ENCODE peak calls at places on chromosomes 11 and 22, in nine cellular contexts. S is left ventricle myocardium inferior; E is HT1080; B is ecto neural progenitor cell; J is stimulated activated CD8-positive, alpha-beta memory T cell treated with anti-CD3 and anti-CD28 coated beads, Interleukin-2, amount 100 ng/mL, for 48 hours; R is GM23338; M is activated T-cell treated with anti-CD3 and anti-CD28 coated beads for 1 hour; I is LoVo; C is HFF-Myc. N is an unnamed sample.

GRCh38 chr11:14617241-14618027 is 26.2 kb upstream of the PDE3B start:
- DNase-seq in E (no peak), C (no peak), R (no peak), J (no peak), M (no peak), B (no peak), I (no peak), S (no peak), N (peak)

GRCh38 chr22:20173246-20173645 is 22.4 kb upstream of the CCDC188 start:
- DNase-seq in E (no peak), B (no peak), C (no peak), R (peak), I (no peak), M (no peak), S (no peak), J (no peak), N (no peak)

GRCh38 chr22:35313311-35314121 is 13.8 kb downstream of the TOM1 start:
- DNase-seq in M (no peak), I (peak), R (no peak), E (peak), B (no peak), C (no peak), S (peak), J (no peak), N (peak)

GRCh38 chr11:122178795-122179194 is 62.8 kb upstream of the BLID start:
- DNase-seq in S (no peak), R (no peak), C (no peak), J (no peak), B (no peak), M (no peak), I (no peak), E (peak), N (no peak)

GRCh38 chr11:70769521-70769920 is 371.2 kb downstream of the CTTN start:
- DNase-seq in R (no peak), I (no peak), J (no peak), E (no peak), S (no peak), B (no peak), C (no peak), M (no peak), N (no peak)

GRCh38 chr22:40022536-40023225 is 27.9 kb downstream of the FAM83F start:
- DNase-seq in J (no peak), M (no peak), B (no peak), R (no peak), S (no peak), I (no peak), E (peak), C (no peak), N (peak)

GRCh38 chr11:114131366-114131963 is 72.0 kb downstream of the ZBTB16 start:
- DNase-seq in J (no peak), I (no peak), M (no peak), R (no peak), S (no peak), B (no peak), C (no peak), E (no peak), N (no peak)

GRCh38 chr11:32774081-32774480 is 20.4 kb downstream of the CCDC73 start:
- DNase-seq in C (no peak), R (no peak), M (no peak), B (no peak), S (no peak), I (no peak), J (no peak), E (no peak), N (no peak)

GRCh38 chr11:68150029-68150428 is 28.8 kb upstream of the CHKA start:
- DNase-seq in B (no peak), J (no peak), M (no peak), C (no peak), I (peak), E (peak), R (peak), S (no peak), N (peak)

GRCh38 chr22:36162127-36163034 is 1.8 kb upstream of the APOL3 start:
- DNase-seq in M (no peak), B (peak), C (no peak), S (no peak), R (no peak), E (no peak), I (no peak), J (no peak), N (no peak)

GRCh38 chr11:116267146-116267545 is 505.6 kb downstream of the BUD13 start:
- DNase-seq in S (no peak), I (no peak), R (no peak), B (no peak), C (no peak), E (no peak), M (no peak), J (no peak), N (no peak)

GRCh38 chr11:64234840-64235379 is 526 bp downstream of the VEGFB start:
- DNase-seq in B (no peak), I (peak), M (peak), C (no peak), S (peak), E (no peak), R (peak), J (no peak), N (no peak)

GRCh38 chr11:74462631-74463030 is 4.7 kb downstream of the KCNE3 start:
- DNase-seq in S (no peak), E (no peak), J (no peak), C (no peak), I (no peak), R (no peak), B (peak), M (no peak), N (no peak)

GRCh38 chr11:22703040-22703439 is 36.6 kb downstream of the GAS2 start:
- DNase-seq in C (peak), R (peak), J (no peak), E (peak), I (peak), M (no peak), B (no peak), S (no peak), N (peak)

GRCh38 chr11:116065519-116065918 is 561.3 kb upstream of the CADM1 start:
- DNase-seq in B (no peak), E (no peak), C (no peak), M (no peak), I (no peak), R (no peak), J (no peak), S (no peak), N (no peak)

GRCh38 chr11:43756575-43756974 is 76.0 kb downstream of the HSD17B12 start:
- DNase-seq in R (no peak), E (peak), I (no peak), S (no peak), B (no peak), C (no peak), M (no peak), J (no peak), N (peak)

GRCh38 chr11:125625225-125625593 is 246 bp downstream of the CHEK1 start:
- DNase-seq in S (no peak), E (no peak), M (no peak), R (peak), C (no peak), I (no peak), J (no peak), B (no peak), N (no peak)

GRCh38 chr11:66579017-66579606 is 10.7 kb upstream of the CTSF start:
- DNase-seq in R (peak), M (peak), B (peak), I (peak), J (peak), C (no peak), E (peak), S (peak), N (peak)

GRCh38 chr11:76023408-76024068 is 182.8 kb downstream of the WNT11 start:
- DNase-seq in C (no peak), R (no peak), E (no peak), S (no peak), B (no peak), I (no peak), J (no peak), M (no peak), N (peak)

GRCh38 chr22:36910461-36910860 is 3.0 kb upstream of the CSF2RB start:
- DNase-seq in E (no peak), J (no peak), M (no peak), S (no peak), R (no peak), I (no peak), B (no peak), C (no peak), N (no peak)

GRCh38 chr22:26316732-26317131 is 112.3 kb upstream of the ASPHD2 start:
- DNase-seq in E (no peak), C (no peak), J (no peak), R (no peak), B (no peak), I (no peak), S (no peak), M (no peak), N (no peak)